ENCODE peak calls at places on chromosome 6, in six cellular contexts. J is astrocyte of the spinal cord, R is K562, Z is OCI-LY7, Q is fibroblast of lung, D is heart right ventricle. C is an unnamed sample.

GRCh38 chr6:111177131-111177530 is 89.8 kb downstream of the SLC16A10 start:
- DNase-seq in J (no peak), R (no peak), Z (no peak), Q (no peak), D (no peak), C (no peak)

GRCh38 chr6:71289039-71289801 is 609 bp downstream of the OGFRL1 start:
- DNase-seq in J (peak), R (no peak), Z (peak), Q (peak), D (no peak), C (no peak)

GRCh38 chr6:7267521-7268091 is 45.4 kb downstream of the SSR1 start:
- DNase-seq in J (peak), R (peak), Z (no peak), Q (peak), D (no peak), C (no peak)

GRCh38 chr6:2344319-2344905 is 99.0 kb upstream of the GMDS start:
- DNase-seq in J (no peak), R (no peak), Z (no peak), Q (no peak), D (no peak), C (no peak)

GRCh38 chr6:138234363-138234762 is 16.1 kb upstream of the PBOV1 start:
- DNase-seq in J (no peak), R (no peak), Z (no peak), Q (peak), D (no peak), C (no peak)

GRCh38 chr6:28985396-28986164 is 19.5 kb downstream of the ZNF311 start:
- DNase-seq in J (peak), R (peak), Z (no peak), Q (peak), D (peak), C (no peak)

GRCh38 chr6:63882208-63882607 is 246.6 kb downstream of the PHF3 start:
- DNase-seq in J (no peak), R (no peak), Z (peak), Q (no peak), D (no peak), C (no peak)

GRCh38 chr6:112357801-112358200 is 10.7 kb downstream of the RFPL4B start:
- DNase-seq in J (no peak), R (no peak), Z (no peak), Q (peak), D (no peak), C (no peak)

GRCh38 chr6:3451498-3451897 is 5.4 kb downstream of the SLC22A23 start:
- DNase-seq in J (no peak), R (no peak), Z (no peak), Q (no peak), D (no peak), C (no peak)

GRCh38 chr6:132369526-132369925 is 31.7 kb downstream of the MOXD1 start:
- DNase-seq in J (peak), R (no peak), Z (no peak), Q (peak), D (no peak), C (no peak)

GRCh38 chr6:157563611-157564284 is 182.8 kb downstream of the ZDHHC14 start:
- DNase-seq in J (no peak), R (no peak), Z (peak), Q (peak), D (no peak), C (peak)

GRCh38 chr6:90082847-90083246 is 188.6 kb downstream of the GJA10 start:
- DNase-seq in J (no peak), R (no peak), Z (no peak), Q (no peak), D (no peak), C (no peak)

GRCh38 chr6:57313711-57314471 is 3.5 kb upstream of the PRIM2 start:
- DNase-seq in J (peak), R (peak), Z (no peak), Q (peak), D (no peak), C (no peak)

GRCh38 chr6:108452725-108453195 is 108.0 kb upstream of the FOXO3 start:
- DNase-seq in J (peak), R (no peak), Z (no peak), Q (peak), D (peak), C (no peak)

GRCh38 chr6:24883618-24884017 is 52.1 kb downstream of the RIPOR2 start:
- DNase-seq in J (peak), R (no peak), Z (peak), Q (peak), D (no peak), C (peak)

GRCh38 chr6:8780653-8781052 is 345.3 kb upstream of the SLC35B3 start:
- DNase-seq in J (no peak), R (no peak), Z (no peak), Q (no peak), D (no peak), C (no peak)

GRCh38 chr6:158978752-158979151 is 21.2 kb downstream of the RSPH3 start:
- DNase-seq in J (peak), R (no peak), Z (no peak), Q (peak), D (no peak), C (no peak)

GRCh38 chr6:153595903-153596302 is 443.1 kb upstream of the OPRM1 start:
- DNase-seq in J (no peak), R (no peak), Z (no peak), Q (peak), D (no peak), C (no peak)

GRCh38 chr6:153024401-153025017 is 22.0 kb upstream of the MTRF1L start:
- DNase-seq in J (peak), R (peak), Z (peak), Q (peak), D (peak), C (peak)

GRCh38 chr6:126811307-126811706 is 307.2 kb upstream of the RSPO3 start:
- DNase-seq in J (peak), R (no peak), Z (no peak), Q (peak), D (peak), C (no peak)

GRCh38 chr6:140912686-140913085 is 1220.0 kb upstream of the GJE1 start:
- DNase-seq in J (no peak), R (no peak), Z (no peak), Q (no peak), D (no peak), C (no peak)

GRCh38 chr6:158002249-158002950 is 20.7 kb downstream of the SYNJ2 start:
- DNase-seq in J (no peak), R (no peak), Z (no peak), Q (no peak), D (no peak), C (no peak)

GRCh38 chr6:13117561-13117960 is 210.8 kb downstream of the TBC1D7 start:
- DNase-seq in J (no peak), R (no peak), Z (no peak), Q (no peak), D (no peak), C (no peak)

GRCh38 chr6:104908031-104908430 is 48.3 kb upstream of the HACE1 start:
- DNase-seq in J (no peak), R (no peak), Z (no peak), Q (no peak), D (no peak), C (no peak)

GRCh38 chr6:166530211-166531045 is 56.0 kb downstream of the RAMACL start:
- DNase-seq in J (peak), R (no peak), Z (no peak), Q (peak), D (no peak), C (no peak)

GRCh38 chr6:107237992-107238660 is 122.8 kb upstream of the BEND3 start:
- DNase-seq in J (peak), R (no peak), Z (no peak), Q (peak), D (no peak), C (no peak)

GRCh38 chr6:141653590-141653989 is 479.1 kb upstream of the GJE1 start:
- DNase-seq in J (no peak), R (peak), Z (no peak), Q (no peak), D (no peak), C (no peak)

GRCh38 chr6:104597541-104598050 is 262.1 kb downstream of the HACE1 start:
- DNase-seq in J (peak), R (no peak), Z (no peak), Q (peak), D (no peak), C (no peak)

GRCh38 chr6:150711584-150712501 is 112.2 kb downstream of the PLEKHG1 start:
- DNase-seq in J (no peak), R (peak), Z (no peak), Q (no peak), D (peak), C (no peak)

GRCh38 chr6:150527100-150527499 is 72.6 kb upstream of the PLEKHG1 start:
- DNase-seq in J (peak), R (no peak), Z (no peak), Q (peak), D (no peak), C (no peak)

GRCh38 chr6:102742033-102742432 is 1348.5 kb downstream of the GRIK2 start:
- DNase-seq in J (no peak), R (no peak), Z (no peak), Q (no peak), D (no peak), C (no peak)

GRCh38 chr6:153167026-153167891 is 36.2 kb upstream of the RGS17 start:
- DNase-seq in J (peak), R (no peak), Z (no peak), Q (peak), D (no peak), C (no peak)

GRCh38 chr6:93419304-93420162 is at the start of gene EPHA7:
- DNase-seq in J (peak), R (peak), Z (no peak), Q (peak), D (peak), C (no peak)

GRCh38 chr6:166424431-166424830 is 41.7 kb upstream of the MPC1 start:
- DNase-seq in J (no peak), R (no peak), Z (no peak), Q (no peak), D (no peak), C (no peak)

GRCh38 chr6:11350294-11350693 is 117.8 kb upstream of the NEDD9 start:
- DNase-seq in J (no peak), R (no peak), Z (no peak), Q (no peak), D (no peak), C (no peak)

GRCh38 chr6:87574237-87574636 is 15.6 kb downstream of the RARS2 start:
- DNase-seq in J (no peak), R (peak), Z (no peak), Q (no peak), D (no peak), C (no peak)

GRCh38 chr6:33314515-33314942 is 651 bp upstream of the TAPBP start:
- DNase-seq in J (peak), R (peak), Z (peak), Q (peak), D (peak), C (peak)

GRCh38 chr6:87832025-87832825 is 130.2 kb upstream of the AKIRIN2 start:
- DNase-seq in J (peak), R (no peak), Z (peak), Q (peak), D (no peak), C (peak)

DNA sequence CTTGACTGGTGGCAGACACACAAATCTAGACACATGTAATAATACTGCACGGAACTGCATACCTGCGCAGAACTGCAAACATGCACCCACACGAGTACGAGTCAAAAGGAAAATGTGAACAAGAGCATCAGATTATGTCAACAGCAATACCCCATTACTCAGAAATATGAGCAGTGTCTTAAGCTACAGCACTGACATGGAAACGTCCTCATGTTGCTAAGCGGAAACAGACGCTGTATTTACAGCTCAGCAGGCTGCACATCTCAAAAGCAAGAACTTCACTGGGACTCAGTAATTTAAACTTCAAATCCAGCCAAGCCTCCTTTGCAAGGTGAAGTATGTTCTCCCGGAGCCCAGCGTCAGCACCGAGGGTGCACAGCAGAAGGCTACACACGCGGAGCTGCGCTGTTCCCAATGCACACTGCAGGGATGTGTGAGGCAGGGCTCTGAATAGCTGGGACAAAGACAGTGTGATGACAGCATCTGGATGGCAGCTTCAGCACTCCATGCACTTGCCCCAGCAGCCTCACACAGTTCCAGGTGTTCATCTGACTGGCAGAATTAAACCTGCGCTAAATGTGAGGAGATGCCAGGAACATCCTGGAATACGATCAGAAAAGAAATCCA is 202.8 kb downstream of the WDR27 start:
- DNase-seq in J (no peak), R (no peak), Z (no peak), Q (no peak), D (no peak), C (no peak)
- H3K4me3 ChIP-seq in J (no peak), R (no peak), Z (no peak), Q (no peak), D (no peak), C (no peak)

GRCh38 chr6:6221829-6222535 is 98.5 kb downstream of the F13A1 start:
- DNase-seq in J (no peak), R (peak), Z (peak), Q (no peak), D (no peak), C (no peak)
- TF ChIP-seq CTCF in J (peak), R (peak), Z (peak), Q (no peak), D (peak), C (peak)

GRCh38 chr6:43949451-43950110 is 177.7 kb downstream of the MRPL14 start:
- DNase-seq in J (no peak), R (no peak), Z (no peak), Q (peak), D (no peak), C (no peak)
- H3K4me3 ChIP-seq in J (no peak), R (no peak), Z (no peak), Q (no peak), D (no peak), C (no peak)

DNA sequence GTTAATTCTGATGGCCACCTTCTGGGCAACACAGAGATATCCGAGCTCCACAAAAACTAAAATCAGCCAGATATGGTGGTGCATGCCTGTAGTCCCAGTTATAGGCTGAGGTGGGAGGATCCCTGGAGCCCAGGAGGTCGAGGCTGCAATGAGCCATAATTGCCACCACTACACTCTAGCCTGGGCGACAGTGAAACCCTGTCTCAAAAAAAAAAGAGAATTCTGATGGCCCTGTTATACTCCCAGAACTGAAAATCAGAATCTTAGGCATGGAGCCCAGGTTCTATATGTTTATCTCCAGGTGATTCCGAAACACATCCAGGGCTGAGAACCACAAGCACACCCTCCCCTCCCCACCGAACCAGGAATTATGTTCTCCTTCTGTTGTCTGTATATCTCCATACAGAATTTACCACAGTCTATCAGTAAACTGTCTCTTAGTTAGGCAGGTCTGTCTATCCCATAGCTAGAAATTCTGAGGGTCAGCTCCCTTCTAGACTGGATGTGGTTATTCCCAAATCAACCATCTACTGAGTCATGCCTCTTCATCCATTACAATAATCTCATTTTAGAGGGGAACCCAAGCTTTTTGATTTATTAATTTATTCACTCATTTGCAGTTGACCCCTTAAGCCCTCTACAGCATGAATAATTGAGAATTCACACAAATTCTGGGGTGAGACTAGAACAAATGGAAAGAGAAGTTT is 24.8 kb upstream of the CCND3 start:
- DNase-seq in J (no peak), R (no peak), Z (no peak), Q (peak), D (no peak), C (no peak)
- TF ChIP-seq CTCF in J (no peak), R (no peak), Z (no peak), Q (no peak), D (no peak), C (no peak)